ENCODE peak calls at places on chromosomes 5 and 9, in six cellular contexts. One of them, this sample, is unnamed.

GRCh38 chr5:122713026-122713425 is 61.9 kb upstream of the SNX2 start:
- DNase-seq in WERI-Rb-1: no peak
- DNase-seq in BJ: no peak
- DNase-seq in effector memory CD4-positive, alpha-beta T cell: no peak
- DNase-seq in sigmoid colon: no peak
- DNase-seq in OCI-LY7: no peak
- DNase-seq in this sample: no peak

GRCh38 chr5:42582723-42583122 is 159.5 kb downstream of the GHR start:
- DNase-seq in WERI-Rb-1: no peak
- DNase-seq in BJ: no peak
- DNase-seq in effector memory CD4-positive, alpha-beta T cell: no peak
- DNase-seq in sigmoid colon: no peak
- DNase-seq in OCI-LY7: no peak
- DNase-seq in this sample: no peak

GRCh38 chr9:83472221-83472665 is 66.0 kb downstream of the FRMD3 start:
- DNase-seq in WERI-Rb-1: no peak
- DNase-seq in BJ: peak; percentile 4
- DNase-seq in effector memory CD4-positive, alpha-beta T cell: no peak
- DNase-seq in sigmoid colon: no peak
- DNase-seq in OCI-LY7: no peak
- DNase-seq in this sample: no peak

GRCh38 chr9:73845539-73845938 is 651.6 kb upstream of the RORB start:
- DNase-seq in WERI-Rb-1: no peak
- DNase-seq in BJ: no peak
- DNase-seq in effector memory CD4-positive, alpha-beta T cell: no peak
- DNase-seq in sigmoid colon: no peak
- DNase-seq in OCI-LY7: no peak
- DNase-seq in this sample: no peak

GRCh38 chr9:136225748-136226679 is 19.6 kb downstream of the QSOX2 start:
- DNase-seq in WERI-Rb-1: peak; percentile 88
- DNase-seq in BJ: no peak
- DNase-seq in effector memory CD4-positive, alpha-beta T cell: peak; percentile 62
- DNase-seq in sigmoid colon: no peak
- DNase-seq in OCI-LY7: peak; percentile 90
- DNase-seq in this sample: peak; percentile 96

GRCh38 chr5:167952278-167952990 is 339.0 kb upstream of the WWC1 start:
- DNase-seq in WERI-Rb-1: no peak
- DNase-seq in BJ: no peak
- DNase-seq in effector memory CD4-positive, alpha-beta T cell: no peak
- DNase-seq in sigmoid colon: no peak
- DNase-seq in OCI-LY7: no peak
- DNase-seq in this sample: peak; percentile 33

GRCh38 chr5:124744170-124744911 is 2.1 kb downstream of the ZNF608 start:
- DNase-seq in WERI-Rb-1: peak; percentile 35
- DNase-seq in BJ: no peak
- DNase-seq in effector memory CD4-positive, alpha-beta T cell: no peak
- DNase-seq in sigmoid colon: peak; percentile 85
- DNase-seq in OCI-LY7: peak; percentile 62
- DNase-seq in this sample: peak; percentile 38

GRCh38 chr5:79499640-79500273 is 14.2 kb downstream of the HOMER1 start:
- DNase-seq in WERI-Rb-1: no peak
- DNase-seq in BJ: no peak
- DNase-seq in effector memory CD4-positive, alpha-beta T cell: no peak
- DNase-seq in sigmoid colon: no peak
- DNase-seq in OCI-LY7: no peak
- DNase-seq in this sample: no peak

GRCh38 chr5:122896598-122897282 is 51.3 kb downstream of the SNX24 start:
- DNase-seq in WERI-Rb-1: no peak
- DNase-seq in BJ: no peak
- DNase-seq in effector memory CD4-positive, alpha-beta T cell: no peak
- DNase-seq in sigmoid colon: no peak
- DNase-seq in OCI-LY7: peak; percentile 4
- DNase-seq in this sample: no peak

GRCh38 chr9:80885894-80886293 is 803.5 kb downstream of the TLE1 start:
- DNase-seq in WERI-Rb-1: peak; percentile 57
- DNase-seq in BJ: no peak
- DNase-seq in effector memory CD4-positive, alpha-beta T cell: no peak
- DNase-seq in sigmoid colon: no peak
- DNase-seq in OCI-LY7: no peak
- DNase-seq in this sample: no peak

GRCh38 chr9:86405926-86406325 is 51.7 kb upstream of the TUT7 start:
- DNase-seq in WERI-Rb-1: no peak
- DNase-seq in BJ: peak; percentile 65
- DNase-seq in effector memory CD4-positive, alpha-beta T cell: no peak
- DNase-seq in sigmoid colon: no peak
- DNase-seq in OCI-LY7: no peak
- DNase-seq in this sample: peak; percentile 16

GRCh38 chr5:5632678-5633077 is 210.2 kb downstream of the ICE1 start:
- DNase-seq in WERI-Rb-1: no peak
- DNase-seq in BJ: no peak
- DNase-seq in effector memory CD4-positive, alpha-beta T cell: no peak
- DNase-seq in sigmoid colon: no peak
- DNase-seq in OCI-LY7: no peak
- DNase-seq in this sample: no peak
- H3K4me3 ChIP-seq in WERI-Rb-1: no peak overlapping the region
- H3K4me3 ChIP-seq in BJ: no peak overlapping the region
- H3K4me3 ChIP-seq in effector memory CD4-positive, alpha-beta T cell: no peak overlapping the region
- H3K4me3 ChIP-seq in sigmoid colon: no peak overlapping the region
- H3K4me3 ChIP-seq in OCI-LY7: no peak overlapping the region
- H3K4me3 ChIP-seq in this sample: no peak overlapping the region

GRCh38 chr5:73306741-73307275 is 133.8 kb downstream of the TMEM174 start:
- DNase-seq in WERI-Rb-1: no peak
- DNase-seq in BJ: no peak
- DNase-seq in effector memory CD4-positive, alpha-beta T cell: no peak
- DNase-seq in sigmoid colon: no peak
- DNase-seq in OCI-LY7: no peak
- DNase-seq in this sample: no peak

GRCh38 chr5:73307645-73308346 is 134.8 kb downstream of the TMEM174 start:
- DNase-seq in WERI-Rb-1: no peak
- DNase-seq in BJ: no peak
- DNase-seq in effector memory CD4-positive, alpha-beta T cell: no peak
- DNase-seq in sigmoid colon: no peak
- DNase-seq in OCI-LY7: no peak
- DNase-seq in this sample: no peak

GRCh38 chr5:73304381-73304780 is 131.4 kb downstream of the TMEM174 start:
- DNase-seq in WERI-Rb-1: no peak
- DNase-seq in BJ: no peak
- DNase-seq in effector memory CD4-positive, alpha-beta T cell: no peak
- DNase-seq in sigmoid colon: no peak
- DNase-seq in OCI-LY7: no peak
- DNase-seq in this sample: no peak

GRCh38 chr5:73305386-73305785 is 132.4 kb downstream of the TMEM174 start:
- DNase-seq in WERI-Rb-1: no peak
- DNase-seq in BJ: no peak
- DNase-seq in effector memory CD4-positive, alpha-beta T cell: no peak
- DNase-seq in sigmoid colon: no peak
- DNase-seq in OCI-LY7: no peak
- DNase-seq in this sample: no peak

DNA sequence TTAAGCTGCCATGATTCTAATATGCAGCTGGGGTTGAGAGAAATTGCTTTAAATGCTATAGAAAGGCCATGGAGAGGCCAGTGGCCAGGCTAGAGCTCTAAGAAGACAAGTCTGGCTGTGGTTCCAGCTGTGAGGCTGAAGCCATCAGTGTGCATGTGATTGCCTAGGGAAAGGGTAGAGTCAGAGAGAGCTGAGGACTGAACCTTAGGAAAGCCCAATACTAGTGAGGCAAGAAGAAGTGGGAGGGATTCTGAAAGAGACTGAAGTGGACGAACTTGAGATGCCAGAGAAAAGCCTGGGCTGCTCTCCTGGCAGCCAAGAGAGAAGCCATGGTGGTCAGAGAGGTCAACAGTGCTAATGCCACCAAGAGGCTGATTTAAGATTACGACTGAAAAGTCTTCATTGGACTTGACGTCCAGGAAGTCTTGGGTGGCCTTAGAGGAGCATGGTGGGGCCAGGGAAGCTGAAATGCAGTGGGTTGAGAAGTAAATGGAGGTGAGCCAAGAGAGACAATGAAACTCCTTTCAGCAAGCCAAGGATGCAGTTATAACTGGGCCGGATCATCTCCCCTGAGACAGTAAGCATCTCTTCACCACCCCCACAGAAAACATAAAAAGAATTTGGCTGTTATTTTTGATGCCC is 133.2 kb downstream of the TMEM174 start:
- DNase-seq in WERI-Rb-1: no peak
- DNase-seq in BJ: no peak
- DNase-seq in effector memory CD4-positive, alpha-beta T cell: no peak
- DNase-seq in sigmoid colon: no peak
- DNase-seq in OCI-LY7: no peak
- DNase-seq in this sample: no peak
- H3K4me3 ChIP-seq in WERI-Rb-1: no peak overlapping the region
- H3K4me3 ChIP-seq in BJ: no peak overlapping the region
- H3K4me3 ChIP-seq in effector memory CD4-positive, alpha-beta T cell: no peak overlapping the region
- H3K4me3 ChIP-seq in sigmoid colon: no peak overlapping the region
- H3K4me3 ChIP-seq in OCI-LY7: no peak overlapping the region
- H3K4me3 ChIP-seq in this sample: no peak overlapping the region

DNA sequence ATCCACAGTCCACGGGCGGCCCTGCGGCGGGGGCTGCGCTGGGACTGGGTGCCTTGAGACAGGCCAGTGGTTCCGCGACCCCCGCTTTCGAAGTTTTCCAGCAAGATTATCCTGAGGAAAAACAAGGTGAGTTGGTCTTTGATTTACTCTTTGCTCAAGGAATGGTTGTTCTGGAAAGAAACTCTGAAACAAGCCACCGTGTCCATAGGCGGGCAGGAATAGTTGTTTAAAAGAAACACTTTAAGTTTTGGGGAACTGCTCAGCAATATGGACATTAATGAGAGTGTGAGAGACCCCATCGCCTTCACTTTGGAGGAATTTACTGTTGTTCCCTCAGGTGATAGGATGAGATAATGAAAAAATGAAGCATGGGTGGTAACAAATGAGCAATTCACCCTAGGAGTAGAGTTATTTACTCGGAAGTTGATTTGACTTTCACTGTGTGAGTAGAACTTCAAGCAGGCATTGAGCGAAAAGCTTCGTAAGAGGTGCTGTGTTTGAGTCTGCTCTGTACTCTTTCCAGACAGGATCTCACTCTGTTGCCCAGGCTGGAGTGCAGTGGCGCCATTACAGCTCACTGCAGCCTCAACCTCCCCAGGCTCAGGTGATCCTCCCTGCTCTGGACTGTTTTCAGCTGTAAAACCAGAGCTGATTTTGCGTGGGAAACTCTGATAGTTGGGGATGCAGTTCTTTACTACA is 1.1 kb downstream of the DMRTA1 start:
- DNase-seq in WERI-Rb-1: no peak
- DNase-seq in BJ: no peak
- DNase-seq in effector memory CD4-positive, alpha-beta T cell: no peak
- DNase-seq in sigmoid colon: no peak
- DNase-seq in OCI-LY7: no peak
- DNase-seq in this sample: peak; percentile 16
- H3K4me3 ChIP-seq in WERI-Rb-1: peak overlapping the region; percentile 40
- H3K4me3 ChIP-seq in BJ: peak overlapping the region; percentile 46
- H3K4me3 ChIP-seq in effector memory CD4-positive, alpha-beta T cell: peak overlapping the region; percentile 41
- H3K4me3 ChIP-seq in sigmoid colon: peak overlapping the region; percentile 68
- H3K4me3 ChIP-seq in OCI-LY7: no peak overlapping the region
- H3K4me3 ChIP-seq in this sample: peak overlapping the region; percentile 88

DNA sequence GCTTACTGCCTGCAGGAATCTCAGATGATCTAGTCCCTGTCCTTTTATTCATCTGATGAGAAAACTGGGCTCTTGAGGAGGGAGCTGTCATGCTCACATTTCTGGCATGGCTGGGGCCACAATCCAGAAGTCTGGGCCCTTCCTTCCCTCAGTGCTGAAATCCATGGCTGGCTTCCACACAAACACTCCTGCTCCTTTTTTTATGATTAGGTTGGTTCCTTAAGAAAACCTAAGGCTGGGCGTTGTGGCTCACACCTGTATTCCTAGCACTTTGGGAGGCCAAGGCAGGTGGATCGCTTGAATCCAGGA is 1.3 kb downstream of the ACER2 start:
- DNase-seq in WERI-Rb-1: no peak
- DNase-seq in BJ: no peak
- DNase-seq in effector memory CD4-positive, alpha-beta T cell: no peak
- DNase-seq in sigmoid colon: no peak
- DNase-seq in OCI-LY7: no peak
- DNase-seq in this sample: no peak
- H3K4me3 ChIP-seq in WERI-Rb-1: no peak overlapping the region
- H3K4me3 ChIP-seq in BJ: no peak overlapping the region
- H3K4me3 ChIP-seq in effector memory CD4-positive, alpha-beta T cell: no peak overlapping the region
- H3K4me3 ChIP-seq in sigmoid colon: peak overlapping the region; percentile 81
- H3K4me3 ChIP-seq in OCI-LY7: peak overlapping the region; percentile 84
- H3K4me3 ChIP-seq in this sample: no peak overlapping the region

GRCh38 chr9:130980526-130980925 is 28.4 kb upstream of the LAMC3 start:
- DNase-seq in WERI-Rb-1: no peak
- DNase-seq in BJ: no peak
- DNase-seq in effector memory CD4-positive, alpha-beta T cell: no peak
- DNase-seq in sigmoid colon: no peak
- DNase-seq in OCI-LY7: no peak
- DNase-seq in this sample: no peak

GRCh38 chr9:130981761-130982147 is 27.2 kb upstream of the LAMC3 start:
- DNase-seq in WERI-Rb-1: no peak
- DNase-seq in BJ: no peak
- DNase-seq in effector memory CD4-positive, alpha-beta T cell: no peak
- DNase-seq in sigmoid colon: no peak
- DNase-seq in OCI-LY7: no peak
- DNase-seq in this sample: peak; percentile 51

GRCh38 chr9:130981002-130981760 is 27.8 kb upstream of the LAMC3 start:
- DNase-seq in WERI-Rb-1: no peak
- DNase-seq in BJ: no peak
- DNase-seq in effector memory CD4-positive, alpha-beta T cell: no peak
- DNase-seq in sigmoid colon: no peak
- DNase-seq in OCI-LY7: no peak
- DNase-seq in this sample: no peak

GRCh38 chr9:130977811-130978221 is 31.2 kb upstream of the LAMC3 start:
- DNase-seq in WERI-Rb-1: no peak
- DNase-seq in BJ: no peak
- DNase-seq in effector memory CD4-positive, alpha-beta T cell: no peak
- DNase-seq in sigmoid colon: no peak
- DNase-seq in OCI-LY7: no peak
- DNase-seq in this sample: no peak

DNA sequence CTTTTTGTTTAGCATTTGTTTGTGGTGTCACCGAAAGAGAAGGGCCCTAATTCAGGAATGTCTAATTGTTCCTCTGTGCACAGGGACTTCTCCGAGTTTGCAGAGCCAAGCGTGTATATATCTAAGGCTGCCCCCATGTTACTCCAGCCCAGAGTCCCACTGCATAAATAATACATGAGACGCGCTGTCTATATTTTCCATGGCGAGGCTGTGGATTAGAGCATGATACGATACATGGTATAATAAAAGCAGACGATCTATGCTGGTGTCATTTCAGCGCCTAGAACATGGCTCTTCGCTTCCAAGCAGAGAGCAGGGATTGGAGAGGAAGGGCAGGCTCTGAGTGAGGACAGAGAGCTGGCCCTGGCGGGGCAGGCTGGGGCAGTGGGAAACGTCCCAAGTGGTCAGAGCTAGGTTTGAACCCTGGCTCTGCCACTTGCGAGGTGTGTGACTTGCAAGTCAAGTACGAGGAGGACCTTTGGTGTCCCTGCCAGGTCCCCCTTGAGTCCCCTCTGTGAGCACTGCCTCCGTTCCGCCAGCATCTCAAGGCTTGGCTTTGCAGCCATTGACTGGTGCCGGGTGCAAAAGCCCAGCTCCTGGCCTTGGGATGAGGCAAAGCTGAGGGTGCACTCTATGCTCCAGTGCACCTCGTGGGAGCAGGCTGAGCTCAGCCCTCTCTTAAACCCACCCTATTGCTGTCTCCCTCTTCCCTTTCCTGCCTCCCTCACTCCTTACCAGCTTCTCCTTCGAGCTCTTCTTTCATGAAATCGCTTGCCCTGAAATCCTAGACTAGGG is 29.2 kb upstream of the LAMC3 start:
- DNase-seq in WERI-Rb-1: no peak
- DNase-seq in BJ: no peak
- DNase-seq in effector memory CD4-positive, alpha-beta T cell: no peak
- DNase-seq in sigmoid colon: no peak
- DNase-seq in OCI-LY7: no peak
- DNase-seq in this sample: no peak
- H3K4me3 ChIP-seq in WERI-Rb-1: no peak overlapping the region
- H3K4me3 ChIP-seq in BJ: no peak overlapping the region
- H3K4me3 ChIP-seq in effector memory CD4-positive, alpha-beta T cell: no peak overlapping the region
- H3K4me3 ChIP-seq in sigmoid colon: no peak overlapping the region
- H3K4me3 ChIP-seq in OCI-LY7: no peak overlapping the region
- H3K4me3 ChIP-seq in this sample: no peak overlapping the region